ENCODE peak calls at places on chromosome 1, in seven cellular contexts. Q is activated T-helper 1 cell treated with Interleukin-2 at 50 U/mL for 16 hours; Z is CD8-positive, alpha-beta memory T cell; M is HEK293T; B is GM03348; S is lung; L is cerebellar nuclear complex. W is an unnamed sample.

GRCh38 chr1:160768295-160768657 is 27.7 kb upstream of the LY9 start:
- DNase-seq in Q (peak), Z (peak), M (peak), B (no peak), S (no peak), L (no peak), W (no peak)

GRCh38 chr1:174912243-174912642 is 87.5 kb upstream of the CACYBP start:
- DNase-seq in Q (no peak), Z (no peak), M (no peak), B (no peak), S (no peak), L (no peak), W (no peak)

GRCh38 chr1:228830954-228831481 is 95.7 kb downstream of the RHOU start:
- DNase-seq in Q (no peak), Z (no peak), M (no peak), B (no peak), S (no peak), L (no peak), W (no peak)

GRCh38 chr1:19067187-19067911 is 110.9 kb upstream of the IFFO2 start:
- DNase-seq in Q (no peak), Z (no peak), M (no peak), B (no peak), S (no peak), L (no peak), W (no peak)

GRCh38 chr1:167541013-167541412 is 12.5 kb downstream of the CREG1 start:
- DNase-seq in Q (no peak), Z (no peak), M (no peak), B (no peak), S (no peak), L (no peak), W (no peak)

GRCh38 chr1:67431869-67432578 is 1.8 kb upstream of the SERBP1 start:
- DNase-seq in Q (no peak), Z (no peak), M (peak), B (peak), S (no peak), L (no peak), W (no peak)

GRCh38 chr1:171427852-171428471 is 57.4 kb upstream of the PRRC2C start:
- DNase-seq in Q (no peak), Z (no peak), M (no peak), B (no peak), S (no peak), L (no peak), W (no peak)

GRCh38 chr1:95829581-95829980 is 595.6 kb downstream of the RWDD3 start:
- DNase-seq in Q (no peak), Z (no peak), M (no peak), B (no peak), S (no peak), L (no peak), W (no peak)

GRCh38 chr1:157217486-157217885 is 79.3 kb upstream of the ETV3 start:
- DNase-seq in Q (no peak), Z (no peak), M (no peak), B (no peak), S (no peak), L (no peak), W (no peak)